ENCODE peak calls at places on chromosomes 6 and 20, in four cellular contexts. K is IMR-90, C is H1, I is H9. Y is an unnamed sample.

GRCh38 chr20:60572991-60573390 is 614.8 kb downstream of the CDH26 start:
- DNase-seq in I (no peak), C (no peak), K (no peak), Y (no peak)

GRCh38 chr6:31356216-31356945 is 598 bp downstream of the HLA-B start:
- DNase-seq in C (peak), I (no peak), K (peak), Y (no peak)

GRCh38 chr20:62822788-62823651 is 6.2 kb downstream of the COL9A3 start:
- DNase-seq in C (peak), I (peak), K (peak), Y (peak)

GRCh38 chr6:55377150-55377549 is 49.9 kb downstream of the GFRAL start:
- DNase-seq in C (no peak), K (no peak), I (no peak), Y (no peak)

GRCh38 chr20:24277196-24277595 is 192.2 kb upstream of the SYNDIG1 start:
- DNase-seq in I (no peak), K (no peak), C (no peak), Y (peak)

GRCh38 chr6:163897030-163897429 is 482.5 kb downstream of the QKI start:
- DNase-seq in C (no peak), K (peak), I (no peak), Y (no peak)

GRCh38 chr20:62232194-62232593 is 6.1 kb upstream of the OSBPL2 start:
- DNase-seq in C (no peak), K (no peak), I (no peak), Y (no peak)

GRCh38 chr6:50025258-50025657 is 3.5 kb upstream of the DEFB110 start:
- DNase-seq in C (no peak), I (no peak), K (no peak), Y (no peak)

GRCh38 chr6:53746442-53747103 is 48.2 kb upstream of the LRRC1 start:
- DNase-seq in C (no peak), K (no peak), I (no peak), Y (no peak)

GRCh38 chr6:88048556-88048955 is 915 bp downstream of the SPACA1 start:
- DNase-seq in C (no peak), I (no peak), K (no peak), Y (no peak)

GRCh38 chr6:13352165-13352564 is 23.8 kb upstream of the TBC1D7 start:
- DNase-seq in K (no peak), I (no peak), C (no peak), Y (no peak)

GRCh38 chr6:13355969-13356368 is 27.6 kb upstream of the TBC1D7 start:
- DNase-seq in C (no peak), K (peak), I (no peak), Y (no peak)

GRCh38 chr6:13357551-13358075 is 29.3 kb upstream of the TBC1D7 start:
- DNase-seq in C (no peak), I (peak), K (peak), Y (no peak)

GRCh38 chr6:13354331-13355042 is 26.1 kb upstream of the TBC1D7 start:
- DNase-seq in I (no peak), K (peak), C (no peak), Y (peak)

DNA sequence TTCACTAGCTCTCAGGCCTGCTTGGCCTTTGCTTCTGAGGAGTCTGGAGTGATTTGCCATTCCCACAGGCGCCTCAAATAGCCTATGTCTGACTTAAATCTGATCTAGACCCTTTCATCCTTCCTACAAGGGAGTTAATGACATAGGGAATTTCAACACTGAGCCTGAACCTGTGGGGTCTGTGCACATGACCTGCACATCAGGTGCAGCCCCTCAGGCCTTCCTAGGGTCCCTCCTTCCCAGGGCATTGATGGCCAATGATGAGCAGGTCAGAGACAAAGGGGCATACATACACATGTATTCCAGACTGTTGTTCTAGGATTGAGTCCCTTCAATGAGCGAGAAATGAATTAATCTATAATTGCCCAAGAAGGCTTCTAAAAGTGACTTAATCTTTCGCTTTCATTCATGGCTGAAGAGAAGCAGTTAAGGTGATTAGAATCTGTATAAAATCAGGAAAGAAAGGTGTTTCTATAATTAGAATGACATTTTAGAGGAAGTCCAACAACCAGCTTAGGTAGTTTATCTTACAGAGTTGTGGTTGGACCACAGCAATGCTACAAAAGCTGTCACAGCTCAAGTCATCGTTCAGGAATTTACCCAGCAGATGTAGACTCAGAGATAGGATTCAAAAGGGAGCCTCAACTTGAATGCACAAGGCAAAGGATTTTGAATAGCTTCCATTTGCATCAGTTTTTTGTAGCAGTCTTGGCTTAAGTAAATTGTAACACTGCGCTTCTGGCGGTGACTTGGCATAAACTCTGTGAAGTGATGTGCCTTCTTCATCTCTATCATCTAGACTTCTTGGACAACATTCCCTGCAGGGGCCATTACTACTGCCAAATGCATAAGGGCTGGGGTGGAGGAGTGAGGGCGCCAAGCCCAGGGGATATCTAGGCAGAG is 27.0 kb upstream of the TBC1D7 start:
- DNase-seq in C (no peak), K (peak), I (no peak), Y (peak)
- H2BK120ac ChIP-seq in C (no peak), K (peak), I (no peak), Y (no peak)

GRCh38 chr6:33731035-33731434 is 15.7 kb downstream of the IP6K3 start:
- DNase-seq in K (no peak), I (no peak), C (no peak), Y (no peak)

GRCh38 chr6:33732385-33732784 is 14.3 kb downstream of the IP6K3 start:
- DNase-seq in C (no peak), I (no peak), K (no peak), Y (no peak)

GRCh38 chr6:33733294-33734007 is 13.3 kb downstream of the IP6K3 start:
- DNase-seq in I (no peak), C (no peak), K (no peak), Y (no peak)

GRCh38 chr6:33731751-33732282 is 14.9 kb downstream of the IP6K3 start:
- DNase-seq in I (no peak), K (no peak), C (no peak), Y (no peak)

DNA sequence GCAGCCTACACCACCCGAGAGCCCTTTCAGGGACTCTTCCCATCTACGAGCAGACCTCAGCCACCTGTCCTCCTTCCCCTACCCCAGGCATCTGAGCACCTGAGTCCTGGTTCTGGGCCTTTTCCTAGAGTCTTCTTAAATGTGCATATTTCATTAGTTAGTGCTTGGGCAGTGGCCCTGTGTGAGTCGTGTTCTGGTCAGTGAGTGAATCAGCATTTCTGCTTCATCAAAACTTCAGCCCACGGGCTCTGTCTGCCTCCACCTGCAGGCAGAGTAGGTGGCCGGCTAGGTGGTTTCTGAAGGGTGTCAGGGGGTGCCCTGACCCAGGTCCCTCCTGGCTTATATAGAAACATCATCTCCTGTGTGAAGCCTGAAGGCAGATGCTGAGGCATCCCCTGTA is 13.9 kb downstream of the IP6K3 start:
- DNase-seq in C (no peak), K (peak), I (no peak), Y (no peak)
- H4K5ac ChIP-seq in C (no peak), K (no peak), I (no peak), Y (no peak)

GRCh38 chr6:136739071-136739470 is 53.2 kb downstream of the MAP3K5 start:
- DNase-seq in C (no peak), K (no peak), I (no peak), Y (no peak)

GRCh38 chr6:136734977-136735376 is 57.3 kb downstream of the MAP3K5 start:
- DNase-seq in K (no peak), I (no peak), C (no peak), Y (no peak)

GRCh38 chr6:136738178-136739057 is 53.9 kb downstream of the MAP3K5 start:
- DNase-seq in K (peak), I (no peak), C (no peak), Y (no peak)

GRCh38 chr6:136737343-136738177 is 54.7 kb downstream of the MAP3K5 start:
- DNase-seq in K (peak), I (no peak), C (no peak), Y (no peak)

DNA sequence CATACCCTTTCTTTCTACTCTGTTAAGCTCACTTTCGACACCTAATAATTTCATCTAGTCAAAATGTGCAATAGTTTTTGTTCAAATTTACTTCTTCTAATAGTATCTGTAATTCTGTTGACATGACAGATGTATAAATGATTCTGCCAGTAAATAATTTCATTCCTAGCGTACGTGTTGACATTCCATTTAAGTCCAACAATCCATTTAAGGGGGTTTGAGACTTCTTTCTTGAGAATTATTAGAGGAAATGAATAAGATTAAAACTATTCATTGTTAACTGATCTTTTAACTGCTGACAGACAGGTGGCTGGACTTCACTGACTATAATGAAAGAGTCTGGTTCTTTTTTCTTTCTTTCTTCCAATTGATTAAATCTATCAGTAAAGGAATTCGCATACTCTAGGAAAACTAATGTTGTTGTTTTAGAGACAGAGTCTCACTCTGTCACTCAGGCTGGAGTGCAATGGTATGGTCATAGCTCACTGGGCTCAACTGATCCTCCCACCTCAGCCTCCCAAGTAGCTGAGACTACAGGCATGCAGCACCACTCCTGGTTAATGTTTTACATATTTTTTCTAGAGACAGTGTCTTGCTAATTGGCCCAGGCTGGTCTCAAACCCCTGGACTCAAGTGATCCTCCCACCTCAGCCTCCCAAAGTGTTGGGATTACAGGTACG is 55.9 kb downstream of the MAP3K5 start:
- DNase-seq in C (no peak), K (no peak), I (no peak), Y (no peak)
- H4K8ac ChIP-seq in C (no peak), K (no peak), I (no peak), Y (no peak)

DNA sequence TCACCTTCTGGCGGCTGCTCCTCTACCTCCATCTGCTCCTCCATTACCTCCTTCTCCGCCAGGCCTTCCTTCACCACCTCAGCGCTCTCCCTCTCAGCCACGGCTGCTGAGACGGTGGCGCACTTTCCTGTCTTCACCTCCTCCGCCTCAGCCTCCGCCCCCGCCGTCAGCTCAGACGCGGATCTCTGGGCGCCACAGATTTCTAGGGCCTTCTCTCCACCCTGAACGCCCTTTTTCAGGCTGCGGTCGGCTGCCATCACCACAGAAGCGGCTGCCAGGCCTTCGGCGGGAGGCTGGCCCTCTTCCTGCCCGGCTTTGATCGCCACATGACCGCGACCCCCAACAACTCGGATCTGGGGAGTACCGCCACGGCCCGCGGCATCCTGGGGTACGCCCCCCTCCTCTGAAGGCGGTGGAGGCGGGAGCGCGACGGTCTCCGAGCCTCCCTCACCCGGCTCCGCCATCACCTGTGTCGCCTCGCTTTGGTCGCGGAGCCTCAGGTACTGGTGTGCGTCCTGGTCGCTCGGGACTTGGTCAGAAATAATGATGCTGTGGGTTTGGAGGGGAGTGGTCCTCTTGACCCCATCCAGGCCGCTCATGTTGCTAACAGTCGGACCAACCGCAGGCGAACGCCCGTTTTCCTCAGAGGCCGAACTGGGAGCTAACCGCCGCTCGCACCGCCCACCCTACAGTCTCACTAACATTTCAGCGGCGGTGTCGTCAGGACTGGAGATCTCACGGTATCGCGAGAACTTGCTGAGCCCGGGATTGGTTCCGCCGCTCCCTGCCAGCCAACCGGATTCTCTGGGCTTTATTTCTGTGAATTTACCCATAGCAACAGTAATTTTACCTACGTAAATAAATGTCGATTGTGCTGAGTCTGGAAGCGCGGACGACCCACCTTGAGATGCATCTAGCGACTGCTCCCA is at the start of gene TSPYL1:
- DNase-seq in I (peak), K (peak), C (peak), Y (peak)
- H2BK120ac ChIP-seq in I (peak), K (peak), C (no peak), Y (no peak)

DNA sequence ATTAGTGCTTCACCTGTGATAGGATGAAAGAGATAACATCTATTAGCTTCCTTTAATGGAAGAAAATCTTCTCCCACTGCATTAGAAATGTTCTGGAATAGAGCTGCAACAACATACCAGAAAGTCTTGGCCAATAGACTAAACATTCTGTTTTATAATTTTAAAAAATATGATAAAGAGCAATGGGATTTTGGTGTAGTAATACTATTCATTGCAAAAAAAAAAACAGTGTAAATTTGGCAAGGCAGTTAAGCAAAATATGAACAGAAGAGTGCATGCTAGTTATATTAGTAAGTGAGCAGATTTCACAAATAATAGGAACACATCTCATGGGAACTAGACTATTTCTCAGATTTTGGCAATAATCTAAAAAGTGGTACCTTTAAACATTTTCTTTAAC is 43.3 kb downstream of the SOX4 start:
- DNase-seq in C (no peak), K (peak), I (no peak), Y (no peak)
- H4K5ac ChIP-seq in C (no peak), K (no peak), I (no peak), Y (no peak)

GRCh38 chr6:141851063-141851462 is 281.7 kb upstream of the GJE1 start:
- DNase-seq in C (no peak), I (no peak), K (peak), Y (no peak)
- H4K8ac ChIP-seq in C (no peak), I (no peak), K (no peak), Y (no peak)